ENCODE peak calls at places on chromosomes 3 and 15, in five cellular contexts. One of them, this sample, is unnamed.

GRCh38 chr3:133662256-133662773 is 574 bp upstream of the TOPBP1 start:
- DNase-seq in IMR-90: peak
- DNase-seq in mesendoderm: peak
- DNase-seq in mesenchymal stem cell: peak
- DNase-seq in neuronal stem cell: no peak
- DNase-seq in this sample: no peak

GRCh38 chr3:37453393-37454391 is 279.3 kb upstream of the LRRFIP2 start:
- DNase-seq in IMR-90: no peak
- DNase-seq in mesendoderm: peak
- DNase-seq in mesenchymal stem cell: peak
- DNase-seq in neuronal stem cell: peak
- DNase-seq in this sample: peak

GRCh38 chr15:38853608-38854007 is 289.0 kb upstream of the RASGRP1 start:
- DNase-seq in IMR-90: peak
- DNase-seq in mesendoderm: peak
- DNase-seq in mesenchymal stem cell: peak
- DNase-seq in neuronal stem cell: peak
- DNase-seq in this sample: peak

GRCh38 chr3:105085506-105085905 is 281.2 kb upstream of the ALCAM start:
- DNase-seq in IMR-90: no peak
- DNase-seq in mesendoderm: no peak
- DNase-seq in mesenchymal stem cell: no peak
- DNase-seq in neuronal stem cell: no peak
- DNase-seq in this sample: no peak

GRCh38 chr15:92949604-92950249 is 49.6 kb downstream of the CHD2 start:
- DNase-seq in IMR-90: no peak
- DNase-seq in mesendoderm: peak
- DNase-seq in mesenchymal stem cell: no peak
- DNase-seq in neuronal stem cell: no peak
- DNase-seq in this sample: no peak

GRCh38 chr3:155643581-155644165 is 101.2 kb downstream of the PLCH1 start:
- DNase-seq in IMR-90: no peak
- DNase-seq in mesendoderm: no peak
- DNase-seq in mesenchymal stem cell: no peak
- DNase-seq in neuronal stem cell: no peak
- DNase-seq in this sample: no peak

GRCh38 chr3:98555025-98555379 is 23.2 kb downstream of the GPR15 start:
- DNase-seq in IMR-90: no peak
- DNase-seq in mesendoderm: no peak
- DNase-seq in mesenchymal stem cell: no peak
- DNase-seq in neuronal stem cell: no peak
- DNase-seq in this sample: no peak

GRCh38 chr3:182248349-182248880 is 536.7 kb downstream of the SOX2 start:
- DNase-seq in IMR-90: no peak
- DNase-seq in mesendoderm: peak
- DNase-seq in mesenchymal stem cell: no peak
- DNase-seq in neuronal stem cell: no peak
- DNase-seq in this sample: no peak

GRCh38 chr3:186965141-186965879 is 35.0 kb downstream of the ST6GAL1 start:
- DNase-seq in IMR-90: peak
- DNase-seq in mesendoderm: peak
- DNase-seq in mesenchymal stem cell: no peak
- DNase-seq in neuronal stem cell: no peak
- DNase-seq in this sample: no peak

DNA sequence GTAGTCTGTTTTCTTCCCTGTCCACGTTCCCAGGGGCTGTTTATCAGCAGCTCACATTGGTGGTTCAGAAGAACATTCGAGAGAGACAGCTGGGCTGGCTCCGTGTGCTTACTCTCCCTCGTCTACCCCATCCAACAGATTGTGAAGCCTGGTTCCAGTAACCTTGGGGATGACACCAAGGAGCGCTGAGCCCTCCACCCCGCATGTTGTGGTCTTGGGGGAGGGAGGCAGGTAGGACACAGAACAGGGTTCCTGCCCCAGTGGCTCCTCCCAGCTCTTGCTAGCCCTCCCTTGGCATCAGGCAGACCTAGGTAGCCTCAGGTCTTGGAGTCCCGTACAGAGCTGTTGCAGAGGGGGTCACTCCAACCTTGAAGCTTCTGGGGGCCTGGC is 33.1 kb downstream of the KLF13 start:
- DNase-seq in IMR-90: no peak
- DNase-seq in mesendoderm: no peak
- DNase-seq in mesenchymal stem cell: no peak
- DNase-seq in neuronal stem cell: no peak
- DNase-seq in this sample: no peak
- H4K8ac ChIP-seq in IMR-90: no peak
- H4K8ac ChIP-seq in mesendoderm: no peak
- H4K8ac ChIP-seq in mesenchymal stem cell: no peak
- H4K8ac ChIP-seq in neuronal stem cell: no peak
- H4K8ac ChIP-seq in this sample: no peak

GRCh38 chr3:132660056-132660744 is at the start of gene UBA5:
- DNase-seq in IMR-90: peak
- DNase-seq in mesendoderm: peak
- DNase-seq in mesenchymal stem cell: peak
- DNase-seq in neuronal stem cell: no peak
- DNase-seq in this sample: no peak

GRCh38 chr3:132657869-132658747 is 1.5 kb downstream of the ACAD11 start:
- DNase-seq in IMR-90: no peak
- DNase-seq in mesendoderm: no peak
- DNase-seq in mesenchymal stem cell: no peak
- DNase-seq in neuronal stem cell: no peak
- DNase-seq in this sample: no peak

GRCh38 chr3:132660745-132661067 is 577 bp downstream of the UBA5 start:
- DNase-seq in IMR-90: peak
- DNase-seq in mesendoderm: no peak
- DNase-seq in mesenchymal stem cell: peak
- DNase-seq in neuronal stem cell: no peak
- DNase-seq in this sample: no peak

GRCh38 chr3:132659000-132659369 is 624 bp downstream of the ACAD11 start:
- DNase-seq in IMR-90: no peak
- DNase-seq in mesendoderm: no peak
- DNase-seq in mesenchymal stem cell: no peak
- DNase-seq in neuronal stem cell: no peak
- DNase-seq in this sample: no peak

DNA sequence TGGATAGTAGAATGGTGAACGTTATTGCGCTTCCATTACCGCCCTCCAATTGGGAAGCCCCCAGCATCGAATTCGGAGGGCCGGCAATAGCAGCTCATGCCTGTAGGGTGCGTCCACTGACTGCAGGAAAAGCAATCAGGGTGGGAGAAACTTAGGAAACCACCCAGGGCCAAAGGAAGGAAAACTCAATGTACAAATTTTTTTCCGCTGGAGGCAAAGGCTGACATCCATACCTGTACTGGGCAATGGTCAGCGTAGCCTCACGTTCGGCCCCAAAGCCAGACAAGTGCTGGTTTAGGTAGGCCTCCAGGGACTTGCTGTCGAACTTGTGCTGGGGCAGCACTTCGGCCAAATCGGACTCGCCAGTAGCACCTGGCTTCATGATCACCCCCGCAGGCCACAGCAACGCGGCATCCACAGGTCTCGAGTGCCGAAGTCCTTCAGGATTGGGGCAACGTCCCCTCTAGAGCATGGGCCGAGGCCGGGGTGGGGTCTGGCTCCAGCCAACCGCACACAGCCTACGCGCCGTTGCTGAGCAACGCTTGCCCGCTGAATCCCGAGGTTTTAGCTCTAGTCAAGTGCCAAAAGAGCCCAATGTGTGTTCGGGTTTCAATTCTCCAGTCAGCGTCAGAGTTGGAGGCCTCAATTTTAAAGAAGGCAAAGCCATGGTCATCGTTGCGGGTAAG is at the start of gene ACAD11:
- DNase-seq in IMR-90: peak
- DNase-seq in mesendoderm: peak
- DNase-seq in mesenchymal stem cell: peak
- DNase-seq in neuronal stem cell: peak
- DNase-seq in this sample: no peak
- H4K8ac ChIP-seq in IMR-90: peak
- H4K8ac ChIP-seq in mesendoderm: no peak
- H4K8ac ChIP-seq in mesenchymal stem cell: peak
- H4K8ac ChIP-seq in neuronal stem cell: no peak
- H4K8ac ChIP-seq in this sample: peak

DNA sequence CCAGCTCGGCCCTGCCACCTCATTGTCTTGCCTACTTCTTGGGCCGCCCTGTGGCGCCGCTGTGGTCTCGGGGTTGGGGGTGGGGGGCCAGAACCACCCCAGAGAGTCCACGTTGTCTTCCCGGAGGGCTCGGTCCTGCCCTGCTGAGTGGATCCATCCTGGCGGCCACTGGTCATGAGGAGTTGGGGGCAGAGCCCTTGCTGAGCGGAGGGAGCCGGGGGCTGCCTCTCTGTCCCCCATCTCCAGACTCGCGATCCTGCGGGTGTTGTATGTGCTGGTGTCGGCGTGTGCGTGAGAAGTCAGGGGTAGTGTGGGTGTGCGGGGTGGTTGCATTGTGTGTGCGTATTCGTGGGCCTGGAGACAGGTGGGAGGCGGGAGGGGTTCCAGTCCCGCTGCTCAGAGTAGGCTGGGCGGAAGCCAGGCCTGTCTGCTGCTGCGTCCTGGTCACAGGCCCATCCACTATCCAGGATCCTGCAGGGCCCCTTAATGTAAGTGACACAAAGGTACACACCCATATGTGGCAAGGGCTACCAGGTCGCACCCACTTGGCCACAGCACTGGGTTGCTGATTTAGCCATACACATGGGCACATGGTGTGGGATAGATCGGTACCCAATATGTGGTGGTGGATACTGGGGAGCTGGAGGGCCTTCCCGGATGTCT is 30.7 kb downstream of the NBEAL2 start:
- DNase-seq in IMR-90: no peak
- DNase-seq in mesendoderm: no peak
- DNase-seq in mesenchymal stem cell: no peak
- DNase-seq in neuronal stem cell: no peak
- DNase-seq in this sample: peak
- H4K8ac ChIP-seq in IMR-90: peak
- H4K8ac ChIP-seq in mesendoderm: no peak
- H4K8ac ChIP-seq in mesenchymal stem cell: peak
- H4K8ac ChIP-seq in neuronal stem cell: no peak
- H4K8ac ChIP-seq in this sample: peak

GRCh38 chr3:12679468-12679867 is 15.6 kb upstream of the RAF1 start:
- DNase-seq in IMR-90: peak
- DNase-seq in mesendoderm: no peak
- DNase-seq in mesenchymal stem cell: peak
- DNase-seq in neuronal stem cell: no peak
- DNase-seq in this sample: no peak

GRCh38 chr3:12677616-12678015 is 13.7 kb upstream of the RAF1 start:
- DNase-seq in IMR-90: no peak
- DNase-seq in mesendoderm: no peak
- DNase-seq in mesenchymal stem cell: no peak
- DNase-seq in neuronal stem cell: no peak
- DNase-seq in this sample: no peak

GRCh38 chr3:12670789-12671450 is 7.0 kb upstream of the RAF1 start:
- DNase-seq in IMR-90: no peak
- DNase-seq in mesendoderm: no peak
- DNase-seq in mesenchymal stem cell: no peak
- DNase-seq in neuronal stem cell: no peak
- DNase-seq in this sample: no peak

GRCh38 chr3:12670365-12670764 is 6.4 kb upstream of the RAF1 start:
- DNase-seq in IMR-90: no peak
- DNase-seq in mesendoderm: no peak
- DNase-seq in mesenchymal stem cell: no peak
- DNase-seq in neuronal stem cell: no peak
- DNase-seq in this sample: no peak

GRCh38 chr3:12675115-12675810 is 11.3 kb upstream of the RAF1 start:
- DNase-seq in IMR-90: no peak
- DNase-seq in mesendoderm: no peak
- DNase-seq in mesenchymal stem cell: no peak
- DNase-seq in neuronal stem cell: no peak
- DNase-seq in this sample: no peak
- H4K8ac ChIP-seq in IMR-90: no peak
- H4K8ac ChIP-seq in mesendoderm: no peak
- H4K8ac ChIP-seq in mesenchymal stem cell: no peak
- H4K8ac ChIP-seq in neuronal stem cell: no peak
- H4K8ac ChIP-seq in this sample: no peak

DNA sequence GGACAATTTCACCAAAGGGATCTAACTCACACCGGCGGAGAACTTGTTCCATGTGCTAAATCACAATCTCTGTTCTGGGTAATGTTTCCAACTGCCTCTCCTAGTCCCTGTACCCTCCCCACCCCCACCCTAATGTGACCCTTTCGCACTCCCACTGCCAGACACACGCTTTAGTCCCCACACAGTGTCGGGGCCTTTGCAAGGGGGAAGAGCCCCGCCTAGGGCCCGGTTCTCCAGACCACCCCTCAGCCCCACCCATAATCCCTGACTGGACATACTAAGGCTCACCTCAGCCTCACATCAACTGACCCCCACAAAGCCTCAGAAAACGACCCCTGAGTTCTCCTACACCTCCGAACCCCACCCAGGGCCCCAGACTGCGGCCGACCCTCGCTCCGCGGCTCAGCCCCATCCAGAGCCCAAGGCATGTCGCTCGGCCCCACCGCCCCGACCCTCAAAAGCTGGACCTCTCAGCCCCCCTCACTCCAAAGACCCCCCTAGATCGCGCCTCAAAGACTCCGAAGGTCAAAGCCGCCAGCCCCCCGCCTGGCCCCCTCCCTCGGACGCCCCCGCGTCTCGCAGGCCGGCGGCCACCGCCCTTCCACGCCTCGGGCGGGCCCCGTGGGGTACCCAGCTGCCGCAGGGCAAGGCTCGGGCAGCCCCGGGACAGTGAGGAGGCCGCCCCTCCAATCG is 72.0 kb upstream of the MAP4 start:
- DNase-seq in IMR-90: no peak
- DNase-seq in mesendoderm: peak
- DNase-seq in mesenchymal stem cell: no peak
- DNase-seq in neuronal stem cell: peak
- DNase-seq in this sample: no peak
- H4K8ac ChIP-seq in IMR-90: peak
- H4K8ac ChIP-seq in mesendoderm: peak
- H4K8ac ChIP-seq in mesenchymal stem cell: peak
- H4K8ac ChIP-seq in neuronal stem cell: no peak
- H4K8ac ChIP-seq in this sample: peak

GRCh38 chr3:53044371-53045106 is 1.3 kb downstream of the SFMBT1 start:
- DNase-seq in IMR-90: peak
- DNase-seq in mesendoderm: peak
- DNase-seq in mesenchymal stem cell: peak
- DNase-seq in neuronal stem cell: peak
- DNase-seq in this sample: peak
- H4K8ac ChIP-seq in IMR-90: no peak
- H4K8ac ChIP-seq in mesendoderm: no peak
- H4K8ac ChIP-seq in mesenchymal stem cell: peak
- H4K8ac ChIP-seq in neuronal stem cell: no peak
- H4K8ac ChIP-seq in this sample: peak

GRCh38 chr15:40569139-40569953 is at the start of gene RPUSD2:
- DNase-seq in IMR-90: peak
- DNase-seq in mesendoderm: peak
- DNase-seq in mesenchymal stem cell: peak
- DNase-seq in neuronal stem cell: peak
- DNase-seq in this sample: peak
- H4K8ac ChIP-seq in IMR-90: peak
- H4K8ac ChIP-seq in mesendoderm: peak
- H4K8ac ChIP-seq in mesenchymal stem cell: peak
- H4K8ac ChIP-seq in neuronal stem cell: peak
- H4K8ac ChIP-seq in this sample: peak

GRCh38 chr3:8986741-8987672 is 23.7 kb upstream of the RAD18 start:
- DNase-seq in IMR-90: peak
- DNase-seq in mesendoderm: no peak
- DNase-seq in mesenchymal stem cell: no peak
- DNase-seq in neuronal stem cell: no peak
- DNase-seq in this sample: peak
- H4K8ac ChIP-seq in IMR-90: no peak
- H4K8ac ChIP-seq in mesendoderm: no peak
- H4K8ac ChIP-seq in mesenchymal stem cell: no peak
- H4K8ac ChIP-seq in neuronal stem cell: no peak
- H4K8ac ChIP-seq in this sample: no peak